ENCODE peak calls at places on chromosome 11, in eight cellular contexts. G, W, B, J, R, C, A and X are unnamed samples.

GRCh38 chr11:45181595-45182550 is 35.4 kb downstream of the PRDM11 start:
- DNase-seq in R (no peak), C (no peak), G (no peak), J (no peak), W (no peak), A (no peak), B (no peak), X (no peak)

GRCh38 chr11:110173775-110174644 is 80.8 kb downstream of the ZC3H12C start:
- DNase-seq in C (peak; percentile 32), G (peak; percentile 51), J (no peak), A (peak; percentile 92), W (peak; percentile 23), B (peak; percentile 72), R (peak; percentile 45), X (peak; percentile 54)

GRCh38 chr11:17553249-17553546 is 6.1 kb downstream of the OTOG start:
- DNase-seq in R (no peak), W (no peak), C (no peak), J (no peak), A (no peak), B (no peak), G (no peak), X (no peak)

GRCh38 chr11:117146521-117146920 is 2.4 kb downstream of the PAFAH1B2 start:
- DNase-seq in W (no peak), J (no peak), G (no peak), B (no peak), R (peak; percentile 18), A (no peak), C (no peak), X (no peak)

GRCh38 chr11:65434057-65434666 is 11.6 kb downstream of the NEAT1 start:
- DNase-seq in J (no peak), A (no peak), C (no peak), B (no peak), G (no peak), W (no peak), R (no peak), X (no peak)

GRCh38 chr11:18700375-18700774 is 1.8 kb downstream of the TMEM86A start:
- DNase-seq in W (no peak), R (no peak), J (no peak), B (no peak), C (no peak), A (no peak), G (no peak), X (no peak)

GRCh38 chr11:126061707-126062678 is 673 bp downstream of the CDON start:
- DNase-seq in G (peak; percentile 74), B (peak; percentile 12), R (no peak), J (peak; percentile 17), A (peak; percentile 87), W (no peak), C (peak; percentile 56), X (peak; percentile 23)

GRCh38 chr11:14273885-14274284 is 85.1 kb downstream of the RRAS2 start:
- DNase-seq in G (no peak), R (no peak), W (no peak), C (no peak), A (no peak), B (no peak), J (no peak), X (no peak)

GRCh38 chr11:68081691-68082090 is 39.5 kb downstream of the CHKA start:
- DNase-seq in A (no peak), J (no peak), R (no peak), G (no peak), W (no peak), C (no peak), B (no peak), X (no peak)

GRCh38 chr11:112292785-112293407 is 32.2 kb upstream of the PLET1 start:
- DNase-seq in A (no peak), G (no peak), R (peak; percentile 68), B (no peak), C (no peak), W (no peak), J (no peak), X (no peak)

GRCh38 chr11:37642321-37642720 is 1044.3 kb upstream of the RAG2 start:
- DNase-seq in W (no peak), B (no peak), C (no peak), G (no peak), J (no peak), A (no peak), R (no peak), X (no peak)

GRCh38 chr11:131609317-131609716 is 238.9 kb downstream of the NTM start:
- DNase-seq in R (no peak), G (no peak), J (no peak), W (no peak), A (no peak), C (no peak), B (no peak), X (no peak)

GRCh38 chr11:2526808-2527381 is 82.1 kb downstream of the KCNQ1 start:
- DNase-seq in W (no peak), C (no peak), R (peak; percentile 66), J (no peak), A (peak; percentile 62), G (no peak), B (peak; percentile 37), X (no peak)

GRCh38 chr11:25065711-25066110 is 568.9 kb downstream of the LUZP2 start:
- DNase-seq in J (peak; percentile 64), R (no peak), G (no peak), B (no peak), W (no peak), A (no peak), C (no peak), X (no peak)

GRCh38 chr11:129251067-129251466 is 58.9 kb upstream of the ARHGAP32 start:
- DNase-seq in R (no peak), W (no peak), J (no peak), A (no peak), C (no peak), G (no peak), B (no peak), X (no peak)

GRCh38 chr11:129249351-129249750 is 57.2 kb upstream of the ARHGAP32 start:
- DNase-seq in R (no peak), J (no peak), G (peak; percentile 13), W (no peak), A (no peak), C (no peak), B (no peak), X (no peak)

GRCh38 chr11:129248618-129249017 is 56.5 kb upstream of the ARHGAP32 start:
- DNase-seq in G (peak; percentile 38), J (peak; percentile 36), R (no peak), B (no peak), C (no peak), W (no peak), A (no peak), X (no peak)

GRCh38 chr11:129249923-129250322 is 57.8 kb upstream of the ARHGAP32 start:
- DNase-seq in W (no peak), A (no peak), R (no peak), C (no peak), B (no peak), J (no peak), G (no peak), X (no peak)

GRCh38 chr11:129247129-129247528 is 55.0 kb upstream of the ARHGAP32 start:
- DNase-seq in B (no peak), R (no peak), G (peak; percentile 8), W (no peak), A (no peak), J (peak; percentile 8), C (peak; percentile 25), X (no peak)
- TF ChIP-seq REST in B (no peak), R (no peak), G (no peak), W (no peak), A (no peak), J (no peak), C (no peak), X (no peak)

GRCh38 chr11:96361778-96362177 is 18.8 kb upstream of the MAML2 start:
- DNase-seq in B (no peak), J (no peak), G (no peak), R (no peak), C (no peak), W (no peak), A (no peak), X (no peak)

GRCh38 chr11:96358321-96358720 is 15.3 kb upstream of the MAML2 start:
- DNase-seq in J (no peak), A (no peak), B (no peak), G (no peak), R (no peak), W (no peak), C (no peak), X (no peak)

GRCh38 chr11:96357794-96358193 is 14.8 kb upstream of the MAML2 start:
- DNase-seq in W (no peak), B (no peak), C (no peak), A (no peak), J (no peak), G (no peak), R (no peak), X (no peak)

GRCh38 chr11:96356837-96357236 is 13.8 kb upstream of the MAML2 start:
- DNase-seq in J (no peak), W (no peak), B (no peak), R (no peak), C (no peak), A (no peak), G (no peak), X (no peak)
- TF ChIP-seq REST in J (no peak), W (no peak), B (no peak), R (no peak), C (no peak), A (no peak), G (no peak), X (no peak)

DNA sequence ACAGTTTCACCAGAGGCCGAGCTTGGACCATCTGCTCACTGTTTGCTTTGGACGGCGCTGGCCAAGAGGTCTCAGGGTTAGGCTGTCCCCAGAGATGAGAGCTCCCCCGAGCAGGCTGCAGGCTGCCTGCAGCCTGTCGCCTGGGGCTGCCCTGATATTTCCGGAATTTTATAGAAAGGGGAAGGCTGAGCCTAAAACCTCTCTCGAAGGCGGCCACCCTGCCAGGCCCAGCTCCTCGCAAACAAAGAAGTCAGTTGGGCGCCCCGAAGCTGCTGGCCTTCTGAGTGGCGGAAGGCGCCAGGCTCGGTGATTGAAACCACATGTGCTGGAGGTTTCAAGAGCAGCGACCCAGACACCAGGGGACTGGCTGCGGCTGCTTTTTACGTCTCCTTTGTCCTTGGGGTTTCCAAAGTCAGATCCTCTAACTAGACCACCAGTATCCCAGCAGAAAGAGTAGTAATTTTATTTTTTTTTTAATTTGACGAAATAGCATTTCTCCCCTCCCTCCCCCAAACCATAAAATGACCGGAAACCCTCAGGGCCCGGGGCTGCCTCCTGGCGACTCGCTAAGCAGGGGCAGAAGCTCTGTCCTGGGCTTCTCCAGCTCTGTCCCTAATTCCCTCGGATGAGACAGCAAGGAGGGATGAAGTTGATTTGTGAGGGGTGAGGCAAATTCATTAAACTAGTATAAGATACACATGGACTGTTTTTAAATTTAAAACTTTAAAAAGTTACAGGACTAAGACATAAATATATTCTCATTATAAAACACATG is 57.4 kb downstream of the CLMP start:
- DNase-seq in W (no peak), G (no peak), A (peak; percentile 85), C (peak; percentile 85), B (no peak), R (peak; percentile 60), J (no peak), X (no peak)
- TF ChIP-seq REST in W (no peak), G (no peak), A (no peak), C (no peak), B (no peak), R (no peak), J (no peak), X (no peak)

DNA sequence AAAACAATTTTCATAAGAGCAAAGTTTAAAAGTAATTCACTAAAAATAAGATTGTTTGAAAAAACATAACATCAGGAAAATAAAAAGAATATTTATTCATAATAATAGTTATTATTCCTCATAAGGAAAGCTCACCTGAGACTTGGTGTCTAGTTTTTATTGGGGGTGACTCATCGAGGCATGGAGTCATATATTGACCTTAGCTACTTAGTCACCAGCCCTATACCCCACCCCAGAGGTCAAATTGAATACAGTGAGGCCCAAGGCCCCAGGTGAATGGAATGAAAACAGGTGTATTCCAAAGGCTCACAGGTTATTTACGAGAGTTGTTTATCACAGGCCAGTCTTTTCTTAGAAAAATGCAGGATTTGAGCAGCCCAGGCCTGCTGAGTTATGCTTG is 36.9 kb downstream of the CNTF start:
- DNase-seq in R (no peak), A (no peak), C (no peak), G (no peak), J (no peak), B (no peak), W (no peak), X (peak; percentile 59)
- TF ChIP-seq REST in R (no peak), A (no peak), C (no peak), G (no peak), J (no peak), B (no peak), W (no peak), X (no peak)